ENCODE peak calls at places on chromosomes 7 and 10, in ten cellular contexts. C, M, K, W, B, G, N, A, T and P are unnamed samples.

GRCh38 chr7:101882595-101883564 is 65.5 kb downstream of the CUX1 start:
- DNase-seq in T (peak; percentile 100), G (peak; percentile 100), M (peak; percentile 100), A (peak; percentile 75), C (peak; percentile 64), W (no peak), B (peak; percentile 93), N (no peak), K (peak; percentile 91), P (peak; percentile 90)

GRCh38 chr10:124998624-124999291 is 56.8 kb downstream of the ZRANB1 start:
- DNase-seq in C (no peak), A (no peak), W (peak; percentile 53), M (no peak), B (peak; percentile 83), N (no peak), G (no peak), T (no peak), K (no peak), P (no peak)

GRCh38 chr7:25216837-25217236 is 11.4 kb downstream of the NPVF start:
- DNase-seq in W (no peak), M (peak; percentile 42), B (no peak), C (peak; percentile 75), N (no peak), T (no peak), G (peak; percentile 38), K (no peak), A (no peak), P (no peak)

GRCh38 chr7:113561446-113561845 is 357.4 kb downstream of the PPP1R3A start:
- DNase-seq in A (no peak), G (peak; percentile 21), C (no peak), B (no peak), M (peak; percentile 67), T (no peak), W (no peak), N (no peak), K (no peak), P (no peak)

GRCh38 chr7:42605381-42605780 is 306.5 kb downstream of the C7orf25 start:
- DNase-seq in M (no peak), K (no peak), N (no peak), C (no peak), B (no peak), A (no peak), W (no peak), T (no peak), G (no peak), P (no peak)

GRCh38 chr10:106711313-106711906 is 453.1 kb downstream of the SORCS1 start:
- DNase-seq in A (peak; percentile 42), G (no peak), T (no peak), C (peak; percentile 49), N (no peak), B (no peak), W (no peak), M (peak; percentile 13), K (peak; percentile 28), P (no peak)

GRCh38 chr7:51346136-51346535 is 29.5 kb upstream of the COBL start:
- DNase-seq in A (no peak), N (no peak), T (no peak), M (no peak), C (no peak), B (no peak), K (no peak), W (no peak), G (no peak), P (no peak)

GRCh38 chr10:33410096-33410859 is 75.8 kb upstream of the NRP1 start:
- DNase-seq in G (peak; percentile 13), B (no peak), A (no peak), C (no peak), N (no peak), W (no peak), K (no peak), M (peak; percentile 33), T (no peak), P (no peak)

GRCh38 chr10:31977440-31978157 is 49.0 kb upstream of the ARHGAP12 start:
- DNase-seq in G (peak; percentile 85), A (no peak), B (no peak), C (peak; percentile 3), T (no peak), N (no peak), K (no peak), M (peak; percentile 58), W (no peak), P (no peak)

GRCh38 chr10:71770789-71771188 is 2.5 kb downstream of the VSIR start:
- DNase-seq in T (no peak), W (no peak), K (peak; percentile 64), N (no peak), C (no peak), B (no peak), M (peak; percentile 84), G (no peak), A (peak; percentile 34), P (no peak)

GRCh38 chr10:107914450-107915276 is 750.2 kb upstream of the SORCS1 start:
- DNase-seq in M (no peak), G (no peak), K (no peak), N (no peak), C (no peak), W (peak; percentile 71), T (no peak), A (no peak), B (no peak), P (no peak)

GRCh38 chr10:132366006-132366405 is 31.0 kb upstream of the PWWP2B start:
- DNase-seq in C (no peak), N (no peak), G (no peak), A (no peak), B (peak; percentile 69), T (no peak), W (no peak), K (no peak), M (no peak), P (no peak)

GRCh38 chr7:145511014-145511413 is 605.6 kb upstream of the CNTNAP2 start:
- DNase-seq in T (no peak), A (no peak), W (no peak), B (no peak), G (no peak), M (no peak), K (no peak), C (no peak), N (no peak), P (no peak)

GRCh38 chr7:10474048-10474447 is 499.6 kb upstream of the PHF14 start:
- DNase-seq in A (no peak), C (no peak), N (no peak), M (peak; percentile 21), B (no peak), G (no peak), W (no peak), K (no peak), T (no peak), P (no peak)

GRCh38 chr10:22086730-22087364 is 83.3 kb upstream of the DNAJC1 start:
- DNase-seq in M (peak; percentile 88), W (no peak), B (peak; percentile 93), G (peak; percentile 54), C (no peak), T (peak; percentile 3), A (peak; percentile 94), N (no peak), K (peak; percentile 85), P (no peak)

GRCh38 chr7:137920637-137921473 is 74.1 kb upstream of the DGKI start:
- DNase-seq in M (peak; percentile 66), N (no peak), W (no peak), B (no peak), T (no peak), G (peak; percentile 55), C (no peak), A (no peak), K (no peak), P (no peak)

GRCh38 chr10:118471863-118472262 is 123.6 kb downstream of the PRLHR start:
- DNase-seq in N (no peak), W (no peak), G (peak; percentile 44), A (no peak), M (peak; percentile 62), K (no peak), T (peak; percentile 31), B (no peak), C (no peak), P (no peak)

GRCh38 chr7:136657332-136657942 is 211.0 kb upstream of the CHRM2 start:
- DNase-seq in A (no peak), G (peak; percentile 8), C (no peak), T (no peak), N (no peak), M (peak; percentile 21), K (no peak), B (no peak), W (no peak), P (no peak)

GRCh38 chr7:38584443-38585210 is 46.5 kb downstream of the AMPH start:
- DNase-seq in M (peak; percentile 30), C (no peak), G (peak; percentile 71), B (no peak), A (no peak), N (no peak), T (peak; percentile 16), W (no peak), K (no peak), P (no peak)

GRCh38 chr10:75098902-75099673 is 12.4 kb upstream of the SAMD8 start:
- DNase-seq in C (no peak), W (no peak), K (no peak), N (no peak), M (no peak), G (no peak), A (no peak), B (no peak), T (no peak), P (no peak)

GRCh38 chr7:128206017-128206746 is 34.9 kb upstream of the LEP start:
- DNase-seq in A (no peak), N (no peak), C (no peak), B (peak; percentile 76), K (no peak), G (no peak), M (no peak), W (peak; percentile 61), T (no peak), P (no peak)

GRCh38 chr7:107394301-107394700 is 75.6 kb upstream of the GPR22 start:
- DNase-seq in C (no peak), W (no peak), A (no peak), N (no peak), B (no peak), T (no peak), M (peak; percentile 17), K (no peak), G (no peak), P (no peak)

GRCh38 chr7:94969434-94970084 is 62.2 kb downstream of the PPP1R9A start:
- DNase-seq in T (no peak), A (no peak), W (no peak), K (no peak), N (no peak), C (no peak), G (no peak), M (no peak), B (no peak), P (no peak)

GRCh38 chr10:101006593-101007098 is 7.0 kb downstream of the LZTS2 start:
- DNase-seq in C (no peak), N (no peak), T (no peak), G (peak; percentile 32), K (no peak), M (no peak), A (no peak), B (no peak), W (no peak), P (no peak)

GRCh38 chr10:25758041-25758457 is 176.0 kb upstream of the MYO3A start:
- DNase-seq in B (no peak), N (no peak), K (no peak), W (no peak), T (no peak), C (peak; percentile 59), M (peak; percentile 20), G (no peak), A (no peak), P (no peak)

GRCh38 chr7:73642834-73643233 is 18.5 kb upstream of the MLXIPL start:
- DNase-seq in M (no peak), C (no peak), K (no peak), T (no peak), G (no peak), A (no peak), W (no peak), B (no peak), N (no peak), P (no peak)

GRCh38 chr10:33571616-33572015 is 237.1 kb upstream of the NRP1 start:
- DNase-seq in M (peak; percentile 18), C (no peak), T (no peak), N (no peak), G (peak; percentile 36), B (no peak), W (no peak), A (no peak), K (no peak), P (no peak)

GRCh38 chr10:90589825-90590224 is 268.0 kb downstream of the HTR7 start:
- DNase-seq in N (no peak), K (peak; percentile 16), G (no peak), A (no peak), W (no peak), C (no peak), B (no peak), T (no peak), M (no peak), P (no peak)